ENCODE peak calls at places on chromosomes 12 and 14, in eight cellular contexts. One of them, this sample, is unnamed.

GRCh38 chr14:64465856-64466554 is 706 bp downstream of the AKAP5 start:
- DNase-seq in fibroblast of the aortic adventitia: peak; percentile 61
- DNase-seq in endothelial cell: peak; percentile 49
- DNase-seq in transverse colon: no peak
- DNase-seq in progenitor cell of endocrine pancreas: no peak
- DNase-seq in cardiac muscle cell: peak; percentile 69
- DNase-seq in HFFc6: peak; percentile 58
- DNase-seq in choroid plexus epithelial cell: peak; percentile 49
- DNase-seq in this sample: peak; percentile 35

GRCh38 chr14:101102875-101103274 is 199.4 kb upstream of the RTL1 start:
- DNase-seq in choroid plexus epithelial cell: no peak
- DNase-seq in progenitor cell of endocrine pancreas: no peak
- DNase-seq in HFFc6: no peak
- DNase-seq in transverse colon: no peak
- DNase-seq in endothelial cell: no peak
- DNase-seq in cardiac muscle cell: no peak
- DNase-seq in fibroblast of the aortic adventitia: no peak
- DNase-seq in this sample: no peak

GRCh38 chr12:108594-108993 is 42.0 kb downstream of the IQSEC3 start:
- DNase-seq in endothelial cell: no peak
- DNase-seq in progenitor cell of endocrine pancreas: no peak
- DNase-seq in cardiac muscle cell: peak; percentile 24
- DNase-seq in transverse colon: peak; percentile 49
- DNase-seq in choroid plexus epithelial cell: no peak
- DNase-seq in HFFc6: no peak
- DNase-seq in fibroblast of the aortic adventitia: no peak
- DNase-seq in this sample: no peak

GRCh38 chr14:58072288-58073071 is 79.5 kb downstream of the ARMH4 start:
- DNase-seq in endothelial cell: peak; percentile 67
- DNase-seq in transverse colon: peak; percentile 41
- DNase-seq in choroid plexus epithelial cell: peak; percentile 87
- DNase-seq in progenitor cell of endocrine pancreas: peak; percentile 18
- DNase-seq in cardiac muscle cell: peak; percentile 75
- DNase-seq in HFFc6: peak; percentile 57
- DNase-seq in fibroblast of the aortic adventitia: peak; percentile 88
- DNase-seq in this sample: peak; percentile 69

GRCh38 chr12:119183942-119184695 is 5.4 kb downstream of the HSPB8 start:
- DNase-seq in endothelial cell: no peak
- DNase-seq in HFFc6: no peak
- DNase-seq in fibroblast of the aortic adventitia: no peak
- DNase-seq in transverse colon: no peak
- DNase-seq in progenitor cell of endocrine pancreas: no peak
- DNase-seq in cardiac muscle cell: no peak
- DNase-seq in choroid plexus epithelial cell: no peak
- DNase-seq in this sample: no peak

GRCh38 chr14:70897475-70897874 is 9.8 kb upstream of the PCNX1 start:
- DNase-seq in endothelial cell: no peak
- DNase-seq in HFFc6: peak; percentile 67
- DNase-seq in choroid plexus epithelial cell: peak; percentile 83
- DNase-seq in cardiac muscle cell: no peak
- DNase-seq in fibroblast of the aortic adventitia: peak; percentile 85
- DNase-seq in progenitor cell of endocrine pancreas: no peak
- DNase-seq in transverse colon: no peak
- DNase-seq in this sample: no peak

GRCh38 chr14:105883066-105884005 is 357.0 kb downstream of the TMEM121 start:
- DNase-seq in fibroblast of the aortic adventitia: no peak
- DNase-seq in transverse colon: peak; percentile 2
- DNase-seq in cardiac muscle cell: no peak
- DNase-seq in progenitor cell of endocrine pancreas: no peak
- DNase-seq in choroid plexus epithelial cell: no peak
- DNase-seq in HFFc6: no peak
- DNase-seq in endothelial cell: no peak
- DNase-seq in this sample: no peak

GRCh38 chr12:123488539-123489230 is 30.7 kb downstream of the SNRNP35 start:
- DNase-seq in cardiac muscle cell: peak; percentile 39
- DNase-seq in endothelial cell: no peak
- DNase-seq in fibroblast of the aortic adventitia: no peak
- DNase-seq in progenitor cell of endocrine pancreas: no peak
- DNase-seq in transverse colon: no peak
- DNase-seq in choroid plexus epithelial cell: no peak
- DNase-seq in HFFc6: no peak
- DNase-seq in this sample: peak; percentile 74

GRCh38 chr12:110776410-110776809 is 33.7 kb upstream of the PPP1CC start:
- DNase-seq in HFFc6: no peak
- DNase-seq in endothelial cell: no peak
- DNase-seq in choroid plexus epithelial cell: no peak
- DNase-seq in fibroblast of the aortic adventitia: no peak
- DNase-seq in cardiac muscle cell: no peak
- DNase-seq in transverse colon: peak; percentile 17
- DNase-seq in progenitor cell of endocrine pancreas: no peak
- DNase-seq in this sample: no peak

GRCh38 chr14:55514819-55515470 is 65.1 kb upstream of the KTN1 start:
- DNase-seq in fibroblast of the aortic adventitia: peak; percentile 63
- DNase-seq in progenitor cell of endocrine pancreas: no peak
- DNase-seq in HFFc6: peak; percentile 62
- DNase-seq in transverse colon: no peak
- DNase-seq in choroid plexus epithelial cell: peak; percentile 83
- DNase-seq in endothelial cell: no peak
- DNase-seq in cardiac muscle cell: no peak
- DNase-seq in this sample: no peak

GRCh38 chr14:100738269-100738691 is 11.6 kb downstream of the DLK1 start:
- DNase-seq in cardiac muscle cell: no peak
- DNase-seq in transverse colon: no peak
- DNase-seq in fibroblast of the aortic adventitia: no peak
- DNase-seq in progenitor cell of endocrine pancreas: no peak
- DNase-seq in HFFc6: no peak
- DNase-seq in endothelial cell: no peak
- DNase-seq in choroid plexus epithelial cell: no peak
- DNase-seq in this sample: no peak

GRCh38 chr12:56591111-56591510 is 39.0 kb downstream of the BAZ2A start:
- DNase-seq in HFFc6: no peak
- DNase-seq in progenitor cell of endocrine pancreas: no peak
- DNase-seq in transverse colon: no peak
- DNase-seq in choroid plexus epithelial cell: no peak
- DNase-seq in fibroblast of the aortic adventitia: no peak
- DNase-seq in endothelial cell: no peak
- DNase-seq in cardiac muscle cell: no peak
- DNase-seq in this sample: no peak

GRCh38 chr14:54395284-54395683 is 1.5 kb upstream of the CDKN3 start:
- DNase-seq in progenitor cell of endocrine pancreas: no peak
- DNase-seq in HFFc6: no peak
- DNase-seq in choroid plexus epithelial cell: no peak
- DNase-seq in cardiac muscle cell: no peak
- DNase-seq in endothelial cell: no peak
- DNase-seq in transverse colon: no peak
- DNase-seq in fibroblast of the aortic adventitia: no peak
- DNase-seq in this sample: no peak

GRCh38 chr14:104820669-104821228 is 19.8 kb downstream of the ZBTB42 start:
- DNase-seq in choroid plexus epithelial cell: peak; percentile 83
- DNase-seq in HFFc6: peak; percentile 60
- DNase-seq in transverse colon: peak; percentile 65
- DNase-seq in fibroblast of the aortic adventitia: peak; percentile 57
- DNase-seq in endothelial cell: peak; percentile 74
- DNase-seq in progenitor cell of endocrine pancreas: no peak
- DNase-seq in cardiac muscle cell: peak; percentile 80
- DNase-seq in this sample: peak; percentile 77

GRCh38 chr12:12819752-12820311 is 6.7 kb downstream of the DDX47 start:
- DNase-seq in cardiac muscle cell: no peak
- DNase-seq in fibroblast of the aortic adventitia: peak; percentile 96
- DNase-seq in endothelial cell: no peak
- DNase-seq in HFFc6: peak; percentile 99
- DNase-seq in progenitor cell of endocrine pancreas: no peak
- DNase-seq in choroid plexus epithelial cell: peak; percentile 95
- DNase-seq in transverse colon: no peak
- DNase-seq in this sample: no peak

GRCh38 chr12:122884091-122884826 is 11.7 kb downstream of the VPS37B start:
- DNase-seq in endothelial cell: no peak
- DNase-seq in HFFc6: no peak
- DNase-seq in cardiac muscle cell: no peak
- DNase-seq in progenitor cell of endocrine pancreas: no peak
- DNase-seq in choroid plexus epithelial cell: no peak
- DNase-seq in transverse colon: no peak
- DNase-seq in fibroblast of the aortic adventitia: no peak
- DNase-seq in this sample: no peak

GRCh38 chr12:80622271-80622670 is 85.2 kb upstream of the MYF6 start:
- DNase-seq in transverse colon: no peak
- DNase-seq in fibroblast of the aortic adventitia: peak; percentile 8
- DNase-seq in cardiac muscle cell: no peak
- DNase-seq in progenitor cell of endocrine pancreas: no peak
- DNase-seq in HFFc6: peak; percentile 8
- DNase-seq in choroid plexus epithelial cell: peak; percentile 26
- DNase-seq in endothelial cell: no peak
- DNase-seq in this sample: no peak

GRCh38 chr14:75864352-75864751 is 117.4 kb downstream of the TGFB3 start:
- DNase-seq in cardiac muscle cell: no peak
- DNase-seq in progenitor cell of endocrine pancreas: no peak
- DNase-seq in choroid plexus epithelial cell: peak; percentile 84
- DNase-seq in fibroblast of the aortic adventitia: peak; percentile 48
- DNase-seq in transverse colon: no peak
- DNase-seq in HFFc6: peak; percentile 87
- DNase-seq in endothelial cell: no peak
- DNase-seq in this sample: no peak

GRCh38 chr12:48296586-48297396 is 53.9 kb downstream of the ZNF641 start:
- DNase-seq in transverse colon: peak; percentile 81
- DNase-seq in HFFc6: peak; percentile 66
- DNase-seq in choroid plexus epithelial cell: peak; percentile 86
- DNase-seq in fibroblast of the aortic adventitia: peak; percentile 66
- DNase-seq in cardiac muscle cell: peak; percentile 83
- DNase-seq in endothelial cell: peak; percentile 56
- DNase-seq in progenitor cell of endocrine pancreas: peak; percentile 43
- DNase-seq in this sample: peak; percentile 55

GRCh38 chr14:98633380-98633779 is 638.6 kb downstream of the BCL11B start:
- DNase-seq in progenitor cell of endocrine pancreas: no peak
- DNase-seq in choroid plexus epithelial cell: no peak
- DNase-seq in transverse colon: peak; percentile 8
- DNase-seq in endothelial cell: no peak
- DNase-seq in fibroblast of the aortic adventitia: no peak
- DNase-seq in HFFc6: no peak
- DNase-seq in cardiac muscle cell: peak; percentile 8
- DNase-seq in this sample: no peak

DNA sequence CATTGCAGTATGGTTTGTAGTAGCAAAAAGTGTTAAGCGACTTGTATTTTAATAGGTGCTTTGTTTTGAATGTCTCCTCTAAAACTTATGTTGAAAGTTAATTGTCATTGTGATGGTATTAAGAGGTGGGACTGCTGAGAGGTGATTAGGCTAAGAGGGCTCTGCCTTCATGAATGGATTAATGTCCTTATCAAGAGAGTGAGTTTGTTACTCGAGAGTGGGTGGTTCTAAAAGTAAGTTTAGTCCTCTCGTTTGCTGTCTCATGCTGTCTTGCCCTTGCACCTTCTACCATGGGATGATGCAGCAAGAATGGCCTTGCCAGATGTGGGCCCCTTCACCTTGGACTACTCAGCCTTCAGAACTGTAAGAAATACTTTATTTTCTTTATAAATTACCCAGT is 17.4 kb downstream of the ZDHHC17 start:
- DNase-seq in fibroblast of the aortic adventitia: no peak
- DNase-seq in endothelial cell: no peak
- DNase-seq in cardiac muscle cell: no peak
- DNase-seq in HFFc6: no peak
- DNase-seq in transverse colon: no peak
- DNase-seq in progenitor cell of endocrine pancreas: no peak
- DNase-seq in choroid plexus epithelial cell: peak; percentile 31
- DNase-seq in this sample: no peak
- TF ChIP-seq CTCF in fibroblast of the aortic adventitia: no peak
- TF ChIP-seq CTCF in endothelial cell: no peak
- TF ChIP-seq CTCF in cardiac muscle cell: no peak
- TF ChIP-seq CTCF in HFFc6: no peak
- TF ChIP-seq CTCF in transverse colon: no peak
- TF ChIP-seq CTCF in progenitor cell of endocrine pancreas: no peak
- TF ChIP-seq CTCF in choroid plexus epithelial cell: no peak
- TF ChIP-seq CTCF in this sample: no peak

GRCh38 chr12:49347307-49348237 is 884 bp downstream of the DNAJC22 start:
- DNase-seq in endothelial cell: peak; percentile 88
- DNase-seq in fibroblast of the aortic adventitia: peak; percentile 70
- DNase-seq in cardiac muscle cell: peak; percentile 81
- DNase-seq in transverse colon: peak; percentile 91
- DNase-seq in choroid plexus epithelial cell: peak; percentile 96
- DNase-seq in HFFc6: peak; percentile 46
- DNase-seq in progenitor cell of endocrine pancreas: peak; percentile 94
- DNase-seq in this sample: peak; percentile 90
- TF ChIP-seq CTCF in endothelial cell: peak; percentile 98
- TF ChIP-seq CTCF in fibroblast of the aortic adventitia: peak; percentile 83
- TF ChIP-seq CTCF in cardiac muscle cell: peak; percentile 94
- TF ChIP-seq CTCF in transverse colon: peak; percentile 97
- TF ChIP-seq CTCF in choroid plexus epithelial cell: peak; percentile 82
- TF ChIP-seq CTCF in HFFc6: peak; percentile 99
- TF ChIP-seq CTCF in progenitor cell of endocrine pancreas: peak; percentile 99
- TF ChIP-seq CTCF in this sample: peak; percentile 98

DNA sequence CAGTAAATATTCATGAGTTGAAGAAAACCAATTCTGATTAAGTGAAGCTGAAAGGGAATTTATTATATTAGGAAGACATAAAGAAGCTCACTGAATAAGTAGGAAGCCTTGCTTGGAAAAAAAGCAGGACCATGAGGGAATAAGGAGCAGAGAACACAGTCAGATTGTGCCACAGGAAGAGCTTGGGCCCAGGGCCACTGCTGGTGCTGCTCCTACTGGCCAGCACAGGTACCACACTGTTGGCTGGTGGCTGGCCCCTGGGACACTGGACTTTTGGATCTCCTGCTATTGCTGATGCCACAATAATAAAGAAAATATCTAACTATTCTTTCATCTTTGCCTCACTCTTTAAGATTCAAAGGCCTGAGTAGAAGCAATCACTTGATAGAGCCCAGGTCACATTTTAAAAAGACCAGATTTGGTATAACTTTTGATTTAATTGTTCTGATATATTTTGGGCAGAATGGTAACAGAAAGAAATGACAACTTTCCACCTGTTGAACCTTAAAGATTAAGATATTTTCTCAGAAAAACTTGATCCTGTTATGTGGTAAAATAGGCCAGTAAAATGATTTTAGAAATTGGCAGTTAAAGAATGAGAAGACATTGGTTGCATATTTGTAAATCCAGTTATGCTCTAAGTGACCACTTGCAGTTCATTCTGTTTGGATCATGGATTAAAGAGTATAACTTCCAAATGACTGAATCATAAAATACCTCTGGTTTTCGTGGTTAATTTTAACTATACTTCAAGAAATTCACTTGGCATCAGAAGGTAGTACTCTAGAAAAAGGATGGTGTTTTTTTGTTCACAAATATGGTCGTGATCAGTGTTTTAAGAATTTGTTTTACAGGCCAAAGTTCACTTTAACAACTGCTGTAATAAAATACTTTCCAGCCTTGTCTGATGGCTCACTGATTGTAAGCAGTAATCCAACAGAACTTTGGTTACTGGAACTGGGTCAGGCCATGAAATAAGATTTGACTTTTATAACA is 68.3 kb downstream of the DERA start:
- DNase-seq in HFFc6: peak; percentile 92
- DNase-seq in fibroblast of the aortic adventitia: peak; percentile 93
- DNase-seq in choroid plexus epithelial cell: peak; percentile 87
- DNase-seq in endothelial cell: peak; percentile 60
- DNase-seq in cardiac muscle cell: peak; percentile 14
- DNase-seq in transverse colon: peak; percentile 43
- DNase-seq in progenitor cell of endocrine pancreas: no peak
- DNase-seq in this sample: peak; percentile 28
- TF ChIP-seq CTCF in HFFc6: peak; percentile 83
- TF ChIP-seq CTCF in fibroblast of the aortic adventitia: peak; percentile 72
- TF ChIP-seq CTCF in choroid plexus epithelial cell: peak; percentile 71
- TF ChIP-seq CTCF in endothelial cell: peak; percentile 79
- TF ChIP-seq CTCF in cardiac muscle cell: peak; percentile 54
- TF ChIP-seq CTCF in transverse colon: peak; percentile 47
- TF ChIP-seq CTCF in progenitor cell of endocrine pancreas: peak; percentile 66
- TF ChIP-seq CTCF in this sample: peak; percentile 49

GRCh38 chr12:79512068-79512467 is 178.7 kb downstream of the PAWR start:
- DNase-seq in HFFc6: no peak
- DNase-seq in progenitor cell of endocrine pancreas: no peak
- DNase-seq in fibroblast of the aortic adventitia: no peak
- DNase-seq in endothelial cell: peak; percentile 8
- DNase-seq in cardiac muscle cell: no peak
- DNase-seq in choroid plexus epithelial cell: no peak
- DNase-seq in transverse colon: no peak
- DNase-seq in this sample: no peak
- TF ChIP-seq CTCF in HFFc6: peak; percentile 60
- TF ChIP-seq CTCF in progenitor cell of endocrine pancreas: peak; percentile 18
- TF ChIP-seq CTCF in fibroblast of the aortic adventitia: no peak
- TF ChIP-seq CTCF in endothelial cell: no peak
- TF ChIP-seq CTCF in cardiac muscle cell: no peak
- TF ChIP-seq CTCF in choroid plexus epithelial cell: peak; percentile 39
- TF ChIP-seq CTCF in transverse colon: no peak
- TF ChIP-seq CTCF in this sample: no peak